ENCODE peak calls at places on chromosomes 6 and 20, in seven cellular contexts. I is fibroblast of lung; F is neuronal stem cell; L is CD4-positive, alpha-beta T cell; V is right atrium auricular region; A is upper lobe of left lung; W is thoracic aorta. B is an unnamed sample.

GRCh38 chr20:41177636-41178035 is 40.3 kb downstream of the PLCG1 start:
- DNase-seq in I (peak; percentile 94), V (peak; percentile 76), W (peak; percentile 59), A (peak; percentile 28), L (no peak), F (no peak), B (no peak)

GRCh38 chr20:56003966-56004365 is 1.4 kb downstream of the CBLN4 start:
- DNase-seq in L (no peak), I (peak; percentile 0), W (no peak), A (no peak), V (no peak), F (peak; percentile 48), B (no peak)

GRCh38 chr6:108564178-108564577 is 3.5 kb downstream of the FOXO3 start:
- DNase-seq in A (no peak), W (no peak), F (no peak), I (peak; percentile 99), L (no peak), V (no peak), B (no peak)

GRCh38 chr6:100479180-100480035 is 14.7 kb upstream of the SIM1 start:
- DNase-seq in I (no peak), A (no peak), F (peak; percentile 41), W (no peak), V (no peak), L (no peak), B (no peak)

GRCh38 chr6:106112446-106112845 is 26.3 kb downstream of the PRDM1 start:
- DNase-seq in V (no peak), A (no peak), I (peak; percentile 50), L (no peak), W (no peak), F (no peak), B (no peak)

GRCh38 chr6:75643173-75643572 is 41.5 kb downstream of the SENP6 start:
- DNase-seq in I (peak; percentile 7), V (no peak), L (no peak), A (no peak), W (no peak), F (no peak), B (no peak)

GRCh38 chr20:38298768-38299288 is 5.1 kb upstream of the BPI start:
- DNase-seq in A (peak; percentile 87), V (peak; percentile 95), L (no peak), I (peak; percentile 39), F (no peak), W (peak; percentile 40), B (no peak)

GRCh38 chr20:37727247-37727956 is 33.6 kb downstream of the CTNNBL1 start:
- DNase-seq in A (peak; percentile 35), L (no peak), I (peak; percentile 27), W (no peak), F (peak; percentile 71), V (no peak), B (no peak)

GRCh38 chr6:40124924-40125323 is 190.7 kb upstream of the MOCS1 start:
- DNase-seq in F (no peak), V (no peak), I (no peak), A (no peak), L (no peak), W (no peak), B (no peak)

GRCh38 chr6:159117031-159117430 is 52.2 kb upstream of the FNDC1 start:
- DNase-seq in I (peak; percentile 13), F (no peak), A (no peak), L (no peak), W (no peak), V (no peak), B (no peak)

GRCh38 chr6:155419161-155419560 is 36.5 kb downstream of the NOX3 start:
- DNase-seq in I (peak; percentile 47), W (no peak), F (no peak), V (no peak), L (no peak), A (no peak), B (no peak)
- H3K9me3 ChIP-seq in I (no peaks in the 10 kb centered on the region), W (no peaks in the 10 kb centered on the region), F (no peaks in the 10 kb centered on the region), V (no peaks in the 10 kb centered on the region), L (no peaks in the 10 kb centered on the region), A (no peaks in the 10 kb centered on the region), B (no peaks in the 10 kb centered on the region)

GRCh38 chr6:27452496-27452897 is 20.4 kb downstream of the ZNF184 start:
- DNase-seq in A (no peak), L (no peak), F (no peak), V (no peak), W (no peak), I (peak; percentile 11), B (no peak)
- H3K9me3 ChIP-seq in A (peaks cover 96% of the 10 kb centered on the region), L (peaks cover 99% of the 10 kb centered on the region), F (peaks cover 55% of the 10 kb centered on the region), V (peaks cover 81% of the 10 kb centered on the region), W (peaks cover 76% of the 10 kb centered on the region), I (peaks cover 8% of the 10 kb centered on the region), B (peaks cover 80% of the 10 kb centered on the region)

GRCh38 chr6:67815623-67816022 is 819.5 kb upstream of the ADGRB3 start:
- DNase-seq in W (no peak), F (no peak), I (no peak), A (no peak), V (no peak), L (no peak), B (no peak)

GRCh38 chr6:67812693-67813092 is 822.4 kb upstream of the ADGRB3 start:
- DNase-seq in W (no peak), L (no peak), F (no peak), I (no peak), V (no peak), A (no peak), B (no peak)

GRCh38 chr6:67814262-67814661 is 820.8 kb upstream of the ADGRB3 start:
- DNase-seq in F (no peak), I (no peak), W (no peak), A (no peak), V (no peak), L (no peak), B (no peak)

GRCh38 chr6:67812125-67812524 is 823.0 kb upstream of the ADGRB3 start:
- DNase-seq in V (no peak), I (no peak), F (no peak), L (no peak), W (no peak), A (no peak), B (no peak)

GRCh38 chr6:67811239-67812037 is 823.6 kb upstream of the ADGRB3 start:
- DNase-seq in V (no peak), W (no peak), F (no peak), L (no peak), A (no peak), I (no peak), B (no peak)
- H3K9me3 ChIP-seq in V (peaks cover 29% of the 10 kb centered on the region), W (peaks cover 7% of the 10 kb centered on the region), F (peaks cover 5% of the 10 kb centered on the region), L (peaks cover 11% of the 10 kb centered on the region), A (peaks cover 9% of the 10 kb centered on the region), I (no peaks in the 10 kb centered on the region), B (no peaks in the 10 kb centered on the region)

GRCh38 chr6:30295844-30296243 is 30.9 kb upstream of the TRIM39 start:
- DNase-seq in I (no peak), W (no peak), F (no peak), V (no peak), A (no peak), L (no peak), B (no peak)
- H3K9me3 ChIP-seq in I (no peaks in the 10 kb centered on the region), W (no peaks in the 10 kb centered on the region), F (peaks cover 21% of the 10 kb centered on the region), V (no peaks in the 10 kb centered on the region), A (no peaks in the 10 kb centered on the region), L (no peaks in the 10 kb centered on the region), B (no peaks in the 10 kb centered on the region)

GRCh38 chr6:71556141-71556540 is 267.5 kb downstream of the OGFRL1 start:
- DNase-seq in F (no peak), A (no peak), L (no peak), W (no peak), I (no peak), V (no peak), B (no peak)
- H3K9me3 ChIP-seq in F (peaks cover 17% of the 10 kb centered on the region), A (peaks cover 44% of the 10 kb centered on the region), L (peaks cover 33% of the 10 kb centered on the region), W (peaks cover 7% of the 10 kb centered on the region), I (no peaks in the 10 kb centered on the region), V (peaks cover 43% of the 10 kb centered on the region), B (no peaks in the 10 kb centered on the region)

GRCh38 chr6:151561238-151561637 is 67.4 kb downstream of the CCDC170 start:
- DNase-seq in F (no peak), A (no peak), L (no peak), V (no peak), I (no peak), W (no peak), B (no peak)
- H3K9me3 ChIP-seq in F (peaks cover 14% of the 10 kb centered on the region), A (peaks cover 25% of the 10 kb centered on the region), L (peaks cover 29% of the 10 kb centered on the region), V (peaks cover 41% of the 10 kb centered on the region), I (no peaks in the 10 kb centered on the region), W (peaks cover 26% of the 10 kb centered on the region), B (peaks cover 4% of the 10 kb centered on the region)

B was measured in T-helper 17 cell.